ENCODE peak calls at places on chromosomes 7 and 10, in five cellular contexts. I is neuronal stem cell, V is IMR-90, C is H1, O is mesenchymal stem cell. M is an unnamed sample.

GRCh38 chr7:123789817-123790216 is 41.0 kb upstream of the WASL start:
- DNase-seq in I (no peak), V (no peak), C (no peak), O (no peak), M (no peak)

GRCh38 chr10:132338876-132339275 is 6.9 kb downstream of the LRRC27 start:
- DNase-seq in I (no peak), V (no peak), C (no peak), O (no peak), M (no peak)

GRCh38 chr7:150824379-150825177 is 24.0 kb downstream of the TMEM176A start:
- DNase-seq in I (no peak), V (no peak), C (no peak), O (no peak), M (no peak)

GRCh38 chr7:88522771-88523316 is 216.2 kb upstream of the STEAP4 start:
- DNase-seq in I (no peak), V (no peak), C (no peak), O (no peak), M (peak)

GRCh38 chr7:101162551-101163280 is 2.7 kb downstream of the VGF start:
- DNase-seq in I (no peak), V (peak), C (no peak), O (peak), M (peak)

GRCh38 chr10:31838709-31839108 is 89.9 kb downstream of the ARHGAP12 start:
- DNase-seq in I (no peak), V (no peak), C (no peak), O (no peak), M (peak)

GRCh38 chr7:77862691-77863090 is 64.1 kb downstream of the PHTF2 start:
- DNase-seq in I (no peak), V (no peak), C (no peak), O (no peak), M (no peak)

GRCh38 chr10:131870831-131871672 is 29.8 kb upstream of the PPP2R2D start:
- DNase-seq in I (no peak), V (peak), C (no peak), O (no peak), M (no peak)

GRCh38 chr10:35728341-35728740 is 86.2 kb upstream of the FZD8 start:
- DNase-seq in I (no peak), V (peak), C (no peak), O (peak), M (no peak)

GRCh38 chr7:485188-486081 is 34.2 kb downstream of the PDGFA start:
- DNase-seq in I (no peak), V (peak), C (no peak), O (peak), M (no peak)

GRCh38 chr10:111146025-111146640 is 69.3 kb downstream of the ADRA2A start:
- DNase-seq in I (no peak), V (no peak), C (no peak), O (no peak), M (no peak)

GRCh38 chr7:104192434-104192833 is 15.4 kb downstream of the ORC5 start:
- DNase-seq in I (no peak), V (no peak), C (no peak), O (no peak), M (no peak)

GRCh38 chr10:126523071-126523470 is 134.8 kb upstream of the ADAM12 start:
- DNase-seq in I (no peak), V (no peak), C (no peak), O (no peak), M (no peak)

GRCh38 chr10:8058274-8059111 is 4.0 kb downstream of the GATA3 start:
- DNase-seq in I (no peak), V (no peak), C (no peak), O (no peak), M (no peak)

GRCh38 chr10:8056378-8056777 is 1.9 kb downstream of the GATA3 start:
- DNase-seq in I (peak), V (no peak), C (no peak), O (no peak), M (no peak)

GRCh38 chr10:8057636-8058273 is 3.3 kb downstream of the GATA3 start:
- DNase-seq in I (peak), V (no peak), C (no peak), O (peak), M (peak)

GRCh38 chr10:8055420-8056349 is 1.2 kb downstream of the GATA3 start:
- DNase-seq in I (peak), V (no peak), C (no peak), O (no peak), M (no peak)

GRCh38 chr10:8056891-8057331 is 2.4 kb downstream of the GATA3 start:
- DNase-seq in I (peak), V (no peak), C (no peak), O (peak), M (no peak)
- H3K4me3 ChIP-seq in I (no peak), V (no peak), C (peak), O (no peak), M (peak)

DNA sequence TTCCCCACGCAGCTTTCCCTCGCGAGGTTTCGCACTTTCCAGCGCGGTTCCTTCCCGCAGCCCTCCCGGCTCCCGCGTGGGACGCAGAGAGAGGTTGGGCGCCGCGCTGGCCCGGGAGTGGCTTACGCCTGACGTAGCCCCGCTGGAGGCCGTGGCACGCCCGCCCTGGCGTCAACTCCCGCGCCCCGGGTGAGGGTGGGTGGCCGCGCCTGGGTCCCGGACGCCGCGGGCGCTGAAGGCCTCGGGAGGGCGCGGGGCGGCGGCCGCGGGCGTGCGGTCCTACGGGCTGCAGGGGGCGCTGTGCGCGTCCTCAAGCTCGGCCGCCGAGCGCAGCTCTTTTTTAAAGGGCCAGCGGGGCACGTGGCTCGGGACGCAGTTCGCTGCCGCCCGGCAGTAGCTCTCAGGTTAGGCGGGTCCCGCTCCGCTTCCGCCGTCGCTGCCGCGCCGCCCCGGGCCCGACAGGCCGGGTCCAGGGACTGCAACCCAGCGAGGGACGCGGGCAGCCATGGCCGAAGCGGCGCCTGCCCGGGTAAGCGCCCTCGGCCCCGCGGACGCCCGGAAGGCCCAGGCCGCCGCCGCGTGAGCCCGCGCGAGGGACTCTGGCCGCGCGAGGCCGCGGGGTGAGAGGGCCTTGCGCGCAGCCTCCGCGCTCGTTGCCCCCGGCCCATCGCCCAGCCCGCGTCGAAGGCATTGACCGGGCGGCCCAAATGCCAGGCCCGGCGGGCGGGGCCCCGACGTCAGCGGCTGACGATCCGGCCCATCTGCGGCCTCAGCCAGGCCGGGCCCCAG is at the start of gene ZNF783:
- DNase-seq in I (peak), V (peak), C (peak), O (peak), M (peak)
- H2AK5ac ChIP-seq in I (peak), V (peak), C (no peak), O (no peak), M (no peak)

GRCh38 chr7:156607332-156608175 is 33.0 kb upstream of the RNF32 start:
- DNase-seq in I (no peak), V (peak), C (no peak), O (no peak), M (no peak)
- H2BK15ac ChIP-seq in I (no peak), V (no peak), C (no peak), O (no peak), M (no peak)

GRCh38 chr7:45920543-45921380 is at the start of gene IGFBP3:
- DNase-seq in I (peak), V (peak), C (no peak), O (peak), M (peak)
- H3K4me3 ChIP-seq in I (peak), V (peak), C (peak), O (peak), M (peak)

DNA sequence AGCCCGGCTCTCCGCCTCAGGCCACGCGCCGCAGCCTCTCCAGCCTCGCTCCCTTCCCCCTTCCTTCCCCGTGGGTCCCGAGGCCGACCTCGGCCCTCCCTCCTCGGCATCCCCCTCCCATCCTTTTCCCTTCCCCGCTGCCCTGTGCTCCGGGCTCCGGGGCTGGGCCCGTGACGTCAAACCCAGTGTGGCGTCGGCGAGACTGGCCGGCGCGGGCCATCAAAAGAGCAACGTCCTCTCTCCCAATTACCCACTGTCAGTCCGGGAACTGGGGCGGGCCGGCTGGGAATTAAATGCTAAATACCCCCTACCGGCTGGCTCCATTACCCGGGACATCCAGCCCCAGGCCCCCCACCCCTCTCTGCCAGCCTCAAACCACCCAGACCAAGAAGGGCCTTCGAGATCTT is 2.6 kb upstream of the GATA3 start:
- DNase-seq in I (peak), V (no peak), C (no peak), O (no peak), M (peak)
- H2AK5ac ChIP-seq in I (no peak), V (no peak), C (no peak), O (no peak), M (no peak)

GRCh38 chr7:42982604-42983115 is 50.5 kb downstream of the MRPL32 start:
- DNase-seq in I (no peak), V (no peak), C (no peak), O (no peak), M (peak)
- H2BK15ac ChIP-seq in I (no peak), V (no peak), C (no peak), O (no peak), M (no peak)

DNA sequence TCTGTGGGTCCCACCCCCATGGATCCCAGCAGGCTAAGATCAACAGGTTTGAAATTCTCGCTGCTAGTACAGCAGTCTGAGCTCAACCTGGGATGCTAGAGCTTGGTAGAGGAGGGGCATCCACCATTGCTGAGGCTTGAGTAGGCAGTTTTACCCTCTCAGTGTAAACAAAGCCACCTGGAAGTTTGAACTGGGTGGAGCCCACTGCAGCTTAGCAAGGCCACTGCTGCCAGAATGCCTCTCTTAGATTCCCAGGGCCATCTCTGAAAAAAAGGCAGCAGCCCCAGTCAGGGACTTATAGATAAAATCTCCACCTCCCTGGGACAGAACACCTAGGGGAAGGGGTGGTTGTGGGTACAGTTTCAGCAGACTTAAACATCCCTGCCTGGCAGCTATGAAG is 190.0 kb upstream of the CACNA2D1 start:
- DNase-seq in I (no peak), V (no peak), C (no peak), O (no peak), M (no peak)
- H3K4me3 ChIP-seq in I (no peak), V (no peak), C (no peak), O (no peak), M (no peak)

M was measured in mesendoderm.